ENCODE peak calls at places on chromosomes 1 and 21, in seven cellular contexts. P, Q, A, Y, X, Z and H are unnamed samples.

GRCh38 chr1:226548281-226549093 is at the start of gene STUM:
- DNase-seq in P (no peak), Q (peak), A (peak), Y (peak), X (peak), Z (peak), H (no peak)

GRCh38 chr1:145720878-145721671 is 1.8 kb downstream of the CD160 start:
- DNase-seq in P (peak), Q (peak), A (peak), Y (peak), X (peak), Z (peak), H (peak)

GRCh38 chr1:71417421-71417820 is 336.6 kb upstream of the ZRANB2 start:
- DNase-seq in P (no peak), Q (no peak), A (no peak), Y (no peak), X (no peak), Z (no peak), H (no peak)

GRCh38 chr1:179036844-179037465 is 11.3 kb downstream of the FAM20B start:
- DNase-seq in P (no peak), Q (no peak), A (no peak), Y (peak), X (peak), Z (no peak), H (no peak)

GRCh38 chr21:45970674-45971486 is 10.7 kb upstream of the COL6A1 start:
- DNase-seq in P (no peak), Q (peak), A (peak), Y (peak), X (peak), Z (peak), H (no peak)

GRCh38 chr1:218494449-218494852 is 149.3 kb downstream of the TGFB2 start:
- DNase-seq in P (no peak), Q (no peak), A (no peak), Y (no peak), X (no peak), Z (peak), H (no peak)

GRCh38 chr1:9726905-9727595 is 75.5 kb downstream of the PIK3CD start:
- DNase-seq in P (no peak), Q (no peak), A (no peak), Y (no peak), X (no peak), Z (no peak), H (no peak)

GRCh38 chr1:206732508-206732907 is 38.1 kb upstream of the IL19 start:
- DNase-seq in P (no peak), Q (no peak), A (no peak), Y (no peak), X (no peak), Z (no peak), H (no peak)

GRCh38 chr1:25811384-25812082 is 8.2 kb upstream of the MTFR1L start:
- DNase-seq in P (no peak), Q (peak), A (peak), Y (no peak), X (no peak), Z (no peak), H (no peak)

GRCh38 chr1:186050360-186050759 is 316.2 kb downstream of the HMCN1 start:
- DNase-seq in P (no peak), Q (no peak), A (no peak), Y (peak), X (peak), Z (no peak), H (no peak)

GRCh38 chr1:18100493-18101063 is 7.0 kb upstream of the IGSF21 start:
- DNase-seq in P (peak), Q (no peak), A (peak), Y (peak), X (peak), Z (peak), H (peak)

GRCh38 chr1:200279810-200280411 is 129.9 kb downstream of the ZNF281 start:
- DNase-seq in P (no peak), Q (no peak), A (no peak), Y (peak), X (peak), Z (peak), H (peak)

GRCh38 chr1:42845866-42846256 is 552 bp upstream of the ZNF691 start:
- DNase-seq in P (no peak), Q (no peak), A (no peak), Y (no peak), X (no peak), Z (peak), H (no peak)

GRCh38 chr1:41122851-41123518 is 101.5 kb upstream of the SLFNL1 start:
- DNase-seq in P (no peak), Q (no peak), A (no peak), Y (peak), X (peak), Z (peak), H (peak)

GRCh38 chr1:32464716-32465540 is at the start of gene ZBTB8B:
- DNase-seq in P (no peak), Q (peak), A (peak), Y (peak), X (peak), Z (peak), H (peak)

GRCh38 chr1:45583666-45584350 is at the start of gene NASP:
- DNase-seq in P (peak), Q (peak), A (peak), Y (peak), X (peak), Z (peak), H (peak)

GRCh38 chr1:209685835-209686234 is 10.6 kb downstream of the G0S2 start:
- DNase-seq in P (no peak), Q (no peak), A (no peak), Y (no peak), X (no peak), Z (peak), H (no peak)

GRCh38 chr1:175504875-175505555 is 238.4 kb downstream of the TNR start:
- DNase-seq in P (no peak), Q (no peak), A (no peak), Y (no peak), X (no peak), Z (peak), H (no peak)

GRCh38 chr1:106049595-106049994 is 1006.9 kb upstream of the PRMT6 start:
- DNase-seq in P (no peak), Q (no peak), A (no peak), Y (peak), X (no peak), Z (no peak), H (no peak)

GRCh38 chr21:45403133-45403824 is 1.7 kb upstream of the COL18A1 start:
- DNase-seq in P (no peak), Q (no peak), A (peak), Y (peak), X (no peak), Z (no peak), H (no peak)

GRCh38 chr1:104991702-104992101 is 1242.0 kb downstream of the AMY1C start:
- DNase-seq in P (no peak), Q (no peak), A (no peak), Y (peak), X (no peak), Z (no peak), H (no peak)

GRCh38 chr1:167119696-167120095 is 25.8 kb downstream of the STYXL2 start:
- DNase-seq in P (no peak), Q (no peak), A (no peak), Y (no peak), X (no peak), Z (no peak), H (no peak)

GRCh38 chr1:43285269-43285986 is at the start of gene C1orf210:
- DNase-seq in P (no peak), Q (peak), A (peak), Y (peak), X (no peak), Z (peak), H (no peak)

GRCh38 chr1:950268-950667 is 8.8 kb downstream of the NOC2L start:
- DNase-seq in P (no peak), Q (no peak), A (no peak), Y (no peak), X (no peak), Z (no peak), H (no peak)

GRCh38 chr1:173507205-173507846 is 30.2 kb downstream of the PRDX6 start:
- DNase-seq in P (no peak), Q (no peak), A (no peak), Y (peak), X (peak), Z (peak), H (peak)

GRCh38 chr1:57839067-57839466 is 415.2 kb upstream of the DAB1 start:
- DNase-seq in P (no peak), Q (no peak), A (no peak), Y (no peak), X (no peak), Z (no peak), H (no peak)

GRCh38 chr1:27031235-27032118 is 18.8 kb upstream of the TENT5B start:
- DNase-seq in P (peak), Q (peak), A (peak), Y (peak), X (peak), Z (peak), H (peak)

GRCh38 chr1:228956864-228957263 is 221.6 kb downstream of the RHOU start:
- DNase-seq in P (no peak), Q (no peak), A (no peak), Y (no peak), X (peak), Z (no peak), H (no peak)

DNA sequence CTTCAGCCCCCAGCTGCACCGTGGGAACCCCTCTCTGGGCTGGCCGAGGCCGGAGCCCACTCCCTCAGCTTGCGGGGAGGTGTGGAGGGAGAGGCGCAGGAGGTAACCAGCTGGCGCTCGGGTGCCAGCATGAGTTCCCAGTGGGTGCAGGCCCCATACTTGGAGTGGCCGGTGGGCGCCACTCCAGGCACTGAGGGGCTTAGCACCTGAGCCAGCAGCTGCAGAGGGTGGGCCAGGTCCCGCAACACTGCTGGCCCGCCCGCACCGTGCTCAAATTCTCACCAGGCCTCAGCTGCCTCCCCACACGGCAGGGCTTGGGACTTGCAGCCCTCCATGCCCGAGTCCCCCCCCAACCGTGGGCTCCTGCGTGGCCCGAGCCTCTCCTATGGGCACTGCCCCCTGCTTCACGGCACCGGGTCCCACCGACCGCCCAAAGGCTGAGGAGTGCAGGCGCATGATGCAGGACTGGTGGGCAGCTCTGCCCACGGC is 47.2 kb downstream of the LRRC53 start:
- DNase-seq in P (no peak), Q (peak), A (no peak), Y (no peak), X (no peak), Z (no peak), H (no peak)
- H3K4me3 ChIP-seq in P (no peak), Q (no peak), A (no peak), Y (no peak), X (no peak), Z (no peak), H (no peak)

GRCh38 chr1:20168547-20169491 is 17.1 kb upstream of the UBXN10 start:
- DNase-seq in P (no peak), Q (no peak), A (no peak), Y (no peak), X (no peak), Z (no peak), H (no peak)

GRCh38 chr1:20165522-20165951 is 20.4 kb upstream of the UBXN10 start:
- DNase-seq in P (no peak), Q (no peak), A (no peak), Y (peak), X (no peak), Z (peak), H (no peak)

GRCh38 chr1:20164694-20165202 is 21.1 kb upstream of the UBXN10 start:
- DNase-seq in P (no peak), Q (no peak), A (peak), Y (no peak), X (peak), Z (no peak), H (no peak)

GRCh38 chr1:20167126-20167525 is 18.8 kb upstream of the UBXN10 start:
- DNase-seq in P (no peak), Q (no peak), A (no peak), Y (no peak), X (no peak), Z (no peak), H (no peak)

GRCh38 chr1:20166047-20166446 is 19.8 kb upstream of the UBXN10 start:
- DNase-seq in P (no peak), Q (no peak), A (peak), Y (peak), X (no peak), Z (no peak), H (no peak)
- TF ChIP-seq CTCF in P (no peak), Q (no peak), A (no peak), Y (no peak), X (no peak), Z (no peak), H (no peak)

GRCh38 chr1:162404550-162405160 is 7.3 kb downstream of the SH2D1B start:
- DNase-seq in P (no peak), Q (no peak), A (no peak), Y (peak), X (peak), Z (no peak), H (peak)
- H3K4me3 ChIP-seq in P (no peak), Q (no peak), A (no peak), Y (peak), X (no peak), Z (no peak), H (no peak)

GRCh38 chr21:36584980-36585940 is 105.3 kb upstream of the CLDN14 start:
- DNase-seq in P (no peak), Q (no peak), A (no peak), Y (peak), X (no peak), Z (peak), H (no peak)
- TF ChIP-seq CTCF in P (no peak), Q (no peak), A (no peak), Y (peak), X (no peak), Z (peak), H (no peak)

DNA sequence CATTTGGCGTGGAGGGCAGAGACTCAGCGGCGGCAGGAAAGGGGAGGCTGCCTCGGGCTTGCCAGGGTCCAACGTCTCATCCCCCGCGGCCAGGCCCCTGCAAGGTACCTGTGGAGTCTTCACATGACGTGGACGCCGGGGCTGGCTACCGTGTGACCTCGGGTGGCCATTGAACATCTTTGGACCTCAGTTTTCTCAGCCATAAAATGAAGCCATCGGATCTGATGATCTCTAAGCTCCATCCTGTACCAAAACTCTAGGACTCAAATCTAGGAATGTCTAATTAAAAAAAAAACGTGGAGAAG is 141.8 kb upstream of the KCNE2 start:
- DNase-seq in P (no peak), Q (no peak), A (no peak), Y (no peak), X (no peak), Z (no peak), H (no peak)
- H3K4me3 ChIP-seq in P (no peak), Q (no peak), A (no peak), Y (no peak), X (no peak), Z (no peak), H (no peak)

GRCh38 chr21:41509733-41510132 is 1.8 kb upstream of the TMPRSS2 start:
- DNase-seq in P (no peak), Q (no peak), A (no peak), Y (no peak), X (no peak), Z (no peak), H (no peak)

GRCh38 chr21:41509206-41509496 is 1.2 kb upstream of the TMPRSS2 start:
- DNase-seq in P (no peak), Q (no peak), A (no peak), Y (no peak), X (no peak), Z (no peak), H (no peak)

GRCh38 chr21:41507521-41508414 is at the start of gene TMPRSS2:
- DNase-seq in P (no peak), Q (peak), A (no peak), Y (peak), X (no peak), Z (peak), H (no peak)

GRCh38 chr21:41506526-41507520 is 1.1 kb downstream of the TMPRSS2 start:
- DNase-seq in P (no peak), Q (peak), A (no peak), Y (peak), X (no peak), Z (peak), H (no peak)

GRCh38 chr21:41508415-41509205 is 652 bp upstream of the TMPRSS2 start:
- DNase-seq in P (no peak), Q (no peak), A (no peak), Y (no peak), X (no peak), Z (peak), H (no peak)
- TF ChIP-seq CTCF in P (no peak), Q (no peak), A (no peak), Y (no peak), X (no peak), Z (peak), H (no peak)

DNA sequence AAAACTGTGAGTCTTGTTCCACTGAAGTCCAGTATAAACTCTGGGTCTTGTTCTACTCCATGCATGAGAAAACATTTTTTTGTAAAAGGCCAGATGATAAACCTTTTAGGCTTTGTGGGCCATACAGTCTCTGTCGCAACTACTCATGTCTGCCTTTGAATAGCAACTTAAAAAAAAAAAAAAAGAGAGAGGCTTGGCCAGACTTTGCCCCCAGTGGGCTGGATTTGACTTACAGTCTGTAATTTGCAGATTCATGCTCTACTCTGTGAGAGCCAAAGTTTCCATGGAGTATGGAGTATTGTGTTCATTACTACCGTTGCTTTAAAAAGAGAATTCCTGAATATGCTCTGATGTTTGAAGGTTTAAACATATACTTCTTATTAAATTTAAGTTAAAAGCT is 654.9 kb upstream of the PKN2 start:
- DNase-seq in P (no peak), Q (no peak), A (no peak), Y (no peak), X (peak), Z (peak), H (no peak)
- H3K4me3 ChIP-seq in P (no peak), Q (no peak), A (no peak), Y (no peak), X (no peak), Z (no peak), H (no peak)

GRCh38 chr1:231584117-231584516 is 42.5 kb upstream of the DISC1 start:
- DNase-seq in P (no peak), Q (no peak), A (no peak), Y (peak), X (peak), Z (no peak), H (no peak)
- TF ChIP-seq CTCF in P (no peak), Q (no peak), A (no peak), Y (peak), X (peak), Z (no peak), H (peak)